ENCODE peak calls at places on chromosomes 11 and 22, in six cellular contexts. X is activated CD4-positive, alpha-beta T cell treated with anti-CD3 and anti-CD28 coated beads, Interleukin-2, amount 10 ng/mL, durations not matched to agents 7 days and 5 days; A is BJ; V is HEK293T; N is cardiac fibroblast; Y is sigmoid colon. H is an unnamed sample.

GRCh38 chr22:44453441-44454112 is 44.5 kb downstream of the RTL6 start:
- DNase-seq in N (no peak), Y (no peak), X (no peak), V (no peak), A (no peak), H (peak)

GRCh38 chr22:37121887-37122591 is 12.5 kb upstream of the TMPRSS6 start:
- DNase-seq in V (no peak), A (peak), N (peak), X (peak), Y (no peak), H (no peak)

GRCh38 chr11:92380882-92381281 is 156.3 kb downstream of the FAT3 start:
- DNase-seq in X (no peak), V (no peak), N (peak), Y (no peak), A (peak), H (no peak)

GRCh38 chr11:11524436-11525038 is 97.3 kb downstream of the GALNT18 start:
- DNase-seq in Y (no peak), X (no peak), V (no peak), N (no peak), A (no peak), H (no peak)

GRCh38 chr22:25235547-25236290 is 16.3 kb downstream of the CRYBB2 start:
- DNase-seq in V (peak), A (no peak), X (peak), Y (no peak), N (peak), H (peak)

GRCh38 chr11:121429556-121429955 is 22.6 kb upstream of the SORL1 start:
- DNase-seq in V (no peak), X (no peak), N (no peak), Y (no peak), A (no peak), H (no peak)

GRCh38 chr11:120680322-120680721 is 168.8 kb downstream of the GRIK4 start:
- DNase-seq in A (no peak), Y (no peak), N (no peak), X (no peak), V (no peak), H (no peak)

GRCh38 chr11:95908826-95909225 is 15.1 kb downstream of the MTMR2 start:
- DNase-seq in A (no peak), V (no peak), N (peak), X (no peak), Y (no peak), H (no peak)

GRCh38 chr22:22740560-22741276 is 96.3 kb downstream of the GGTLC2 start:
- DNase-seq in A (no peak), N (no peak), V (no peak), X (no peak), Y (no peak), H (no peak)

GRCh38 chr11:71323876-71324526 is 71.6 kb upstream of the SHANK2 start:
- DNase-seq in A (no peak), N (no peak), V (no peak), X (no peak), Y (peak), H (peak)

GRCh38 chr11:64759131-64759721 is 548 bp downstream of the PYGM start:
- DNase-seq in Y (peak), A (no peak), N (no peak), X (no peak), V (no peak), H (peak)

GRCh38 chr11:108069947-108070346 is 51.4 kb upstream of the ACAT1 start:
- DNase-seq in Y (no peak), V (no peak), X (no peak), N (peak), A (peak), H (no peak)

GRCh38 chr11:67281552-67282150 is 7.5 kb upstream of the ANKRD13D start:
- DNase-seq in N (no peak), Y (peak), V (no peak), A (no peak), X (no peak), H (peak)

GRCh38 chr22:48516571-48516970 is 1311.1 kb downstream of the BRD1 start:
- DNase-seq in Y (no peak), N (no peak), X (no peak), V (no peak), A (no peak), H (no peak)

H was measured in cardiac septum.